ENCODE peak calls at places on chromosomes 7 and 10, in five cellular contexts. I, S, B, U and P are unnamed samples.

GRCh38 chr7:132830941-132831340 is 250.9 kb downstream of the CHCHD3 start:
- DNase-seq in B (no peak), U (no peak), S (no peak), I (no peak), P (no peak)

GRCh38 chr7:93551063-93551895 is 23.2 kb downstream of the CALCR start:
- DNase-seq in U (peak), S (peak), B (peak), I (no peak), P (peak)

GRCh38 chr7:79241288-79242055 is 212.0 kb downstream of the MAGI2 start:
- DNase-seq in S (no peak), B (peak), I (no peak), U (no peak), P (peak)

GRCh38 chr10:6164271-6165095 is 38.2 kb upstream of the PFKFB3 start:
- DNase-seq in I (no peak), B (no peak), U (no peak), S (peak), P (peak)

GRCh38 chr7:110119883-110120581 is 970.9 kb upstream of the LRRN3 start:
- DNase-seq in S (peak), B (peak), U (no peak), I (no peak), P (peak)

GRCh38 chr7:73517241-73517995 is 4.7 kb downstream of the BAZ1B start:
- DNase-seq in B (no peak), I (no peak), S (peak), U (no peak), P (no peak)

GRCh38 chr10:62244785-62245595 is 23.7 kb downstream of the RTKN2 start:
- DNase-seq in B (peak), I (no peak), U (peak), S (peak), P (peak)

GRCh38 chr7:122055072-122055471 is 89.0 kb downstream of the AASS start:
- DNase-seq in S (no peak), B (no peak), I (no peak), U (no peak), P (no peak)

GRCh38 chr7:121442845-121443244 is 46.7 kb upstream of the FAM3C start:
- DNase-seq in I (no peak), U (no peak), B (no peak), S (peak), P (no peak)

GRCh38 chr10:113712024-113712423 is 32.3 kb downstream of the CASP7 start:
- DNase-seq in B (no peak), U (no peak), I (no peak), S (no peak), P (no peak)

GRCh38 chr10:33087142-33087541 is 129.1 kb upstream of the ITGB1 start:
- DNase-seq in U (no peak), S (no peak), I (no peak), B (no peak), P (no peak)

GRCh38 chr7:88230646-88231045 is 10.8 kb upstream of the SRI start:
- DNase-seq in U (no peak), B (no peak), S (no peak), I (no peak), P (no peak)

GRCh38 chr7:96532428-96532922 is 177.2 kb downstream of the SEM1 start:
- DNase-seq in S (no peak), I (no peak), U (no peak), B (no peak), P (no peak)

GRCh38 chr7:157080111-157080730 is 58.5 kb upstream of the UBE3C start:
- DNase-seq in U (no peak), S (no peak), I (no peak), B (peak), P (no peak)

GRCh38 chr10:28910960-28911359 is 233.6 kb downstream of the BAMBI start:
- DNase-seq in U (no peak), B (peak), I (no peak), S (no peak), P (peak)

GRCh38 chr7:38178695-38179344 is 775 bp downstream of the STARD3NL start:
- DNase-seq in B (peak), S (no peak), I (no peak), U (peak), P (peak)

GRCh38 chr10:58693919-58694318 is 181.2 kb downstream of the BICC1 start:
- DNase-seq in I (no peak), U (no peak), B (no peak), S (no peak), P (no peak)

GRCh38 chr7:19404912-19405329 is 259.7 kb upstream of the FERD3L start:
- DNase-seq in S (peak), U (no peak), B (peak), I (no peak), P (peak)

GRCh38 chr7:14691597-14692203 is 210.9 kb downstream of the DGKB start:
- DNase-seq in U (peak), S (peak), I (peak), B (peak), P (peak)

GRCh38 chr10:85791846-85792532 is 574.6 kb downstream of the GRID1 start:
- DNase-seq in B (no peak), S (peak), I (no peak), U (no peak), P (no peak)

GRCh38 chr7:140646931-140647647 is 6.5 kb upstream of the DENND2A start:
- DNase-seq in U (no peak), S (peak), B (peak), I (peak), P (peak)

GRCh38 chr10:101380353-101381017 is 26.5 kb downstream of the BTRC start:
- DNase-seq in S (no peak), U (no peak), I (no peak), B (no peak), P (no peak)

GRCh38 chr10:84863675-84864074 is 535.3 kb downstream of the CCSER2 start:
- DNase-seq in I (no peak), U (no peak), S (peak), B (no peak), P (no peak)

GRCh38 chr10:74071151-74071550 is 73.2 kb downstream of the VCL start:
- DNase-seq in U (no peak), I (no peak), B (peak), S (peak), P (peak)

GRCh38 chr10:60803433-60803832 is 25.2 kb downstream of the CDK1 start:
- DNase-seq in S (no peak), U (no peak), B (no peak), I (no peak), P (no peak)

GRCh38 chr7:122327969-122328368 is 23.4 kb upstream of the FEZF1 start:
- DNase-seq in U (no peak), S (no peak), B (no peak), I (no peak), P (no peak)

GRCh38 chr10:46234431-46235060 is 52.3 kb upstream of the ANTXRL start:
- DNase-seq in S (no peak), U (no peak), I (peak), B (no peak), P (no peak)

GRCh38 chr10:100182281-100182680 is 3.5 kb downstream of the ERLIN1 start:
- DNase-seq in B (no peak), S (no peak), U (no peak), I (no peak), P (no peak)

GRCh38 chr10:61063911-61064310 is 119.9 kb upstream of the RHOBTB1 start:
- DNase-seq in B (peak), S (no peak), I (no peak), U (no peak), P (no peak)

GRCh38 chr7:158246272-158246959 is 341.2 kb downstream of the PTPRN2 start:
- DNase-seq in I (no peak), U (no peak), S (no peak), B (no peak), P (no peak)

GRCh38 chr10:124653811-124654651 is 90.1 kb downstream of the FAM53B start:
- DNase-seq in I (no peak), B (no peak), U (no peak), S (no peak), P (no peak)

GRCh38 chr7:90178592-90179279 is 24.5 kb downstream of the STEAP1 start:
- DNase-seq in I (no peak), B (peak), S (peak), U (no peak), P (peak)

GRCh38 chr10:114064151-114065045 is 20.7 kb downstream of the ADRB1 start:
- DNase-seq in U (no peak), I (no peak), B (no peak), S (no peak), P (peak)

GRCh38 chr10:76195990-76196389 is 764.6 kb downstream of the LRMDA start:
- DNase-seq in S (no peak), U (no peak), I (no peak), B (peak), P (peak)

GRCh38 chr10:113844091-113844490 is 9.8 kb downstream of the DCLRE1A start:
- DNase-seq in U (no peak), B (no peak), I (no peak), S (no peak), P (no peak)

GRCh38 chr10:102266670-102267069 is 21.3 kb downstream of the GBF1 start:
- DNase-seq in B (no peak), S (no peak), U (no peak), I (no peak), P (no peak)

GRCh38 chr7:716212-716611 is 10.3 kb upstream of the DNAAF5 start:
- DNase-seq in B (no peak), U (no peak), S (no peak), I (no peak), P (no peak)

GRCh38 chr7:712601-713457 is 13.7 kb upstream of the DNAAF5 start:
- DNase-seq in U (no peak), S (no peak), B (no peak), I (peak), P (no peak)

GRCh38 chr7:713488-714230 is 12.8 kb upstream of the DNAAF5 start:
- DNase-seq in S (no peak), B (no peak), U (no peak), I (no peak), P (no peak)

GRCh38 chr7:711967-712600 is 14.4 kb upstream of the DNAAF5 start:
- DNase-seq in B (no peak), U (no peak), S (no peak), I (no peak), P (no peak)

DNA sequence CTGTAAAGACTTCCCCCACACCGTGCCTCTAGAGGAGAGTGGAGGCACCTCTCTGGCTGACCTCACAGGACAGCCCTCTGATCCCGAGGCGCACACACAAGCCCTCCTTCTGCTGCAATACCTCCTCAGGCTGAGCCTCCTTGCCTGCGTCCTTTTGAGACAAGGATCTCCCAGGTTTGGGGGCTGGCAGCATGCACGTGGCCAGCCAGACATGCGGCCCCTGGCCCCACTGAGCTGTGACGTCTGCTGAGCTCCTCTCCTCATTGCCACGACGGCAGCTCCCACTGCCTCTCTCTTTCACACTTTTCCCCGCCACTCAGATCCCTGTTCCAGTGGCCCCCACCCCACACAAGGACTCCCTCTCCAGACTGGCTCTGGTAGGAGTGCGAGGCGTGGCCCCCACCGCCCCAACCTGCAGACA is 12.2 kb upstream of the DNAAF5 start:
- DNase-seq in U (no peak), I (no peak), S (no peak), B (no peak), P (no peak)
- H2AK5ac ChIP-seq in U (peak), I (no peak), S (no peak), B (no peak), P (no peak)

GRCh38 chr7:72080865-72081264 is 331.3 kb downstream of the CALN1 start:
- DNase-seq in U (no peak), I (no peak), S (no peak), B (no peak), P (no peak)
- H2AK5ac ChIP-seq in U (no peak), I (no peak), S (no peak), B (no peak), P (no peak)

GRCh38 chr7:131538791-131539179 is 17.6 kb downstream of the PODXL start:
- DNase-seq in S (peak), I (no peak), U (no peak), B (no peak), P (no peak)
- H2AK5ac ChIP-seq in S (no peak), I (no peak), U (peak), B (peak), P (peak)

DNA sequence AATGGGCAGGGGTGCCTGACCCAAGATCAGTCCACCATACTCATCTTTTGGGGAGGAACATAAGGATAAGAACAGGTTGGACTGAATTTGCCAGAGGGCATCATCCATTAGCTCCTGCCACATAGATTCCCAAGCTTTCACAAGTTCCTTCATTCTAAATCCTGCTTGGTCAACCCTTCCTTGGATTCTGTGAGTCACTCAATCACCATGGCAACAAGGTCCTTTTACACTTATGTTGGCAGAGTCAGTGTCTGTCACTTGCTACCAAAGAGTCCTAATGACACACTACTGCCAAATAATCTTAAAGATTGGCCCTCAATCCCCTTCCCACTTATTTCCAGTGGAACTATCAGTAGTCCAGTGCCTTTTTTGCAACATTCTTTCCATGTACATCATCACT is 5.0 kb upstream of the LGI1 start:
- DNase-seq in S (peak), U (no peak), I (no peak), B (peak), P (peak)
- H2AK5ac ChIP-seq in S (no peak), U (peak), I (no peak), B (no peak), P (peak)